ENCODE peak calls at places on chromosomes 6 and 20, in four cellular contexts. Q, T, K and A are unnamed samples.
A peak's percentile ranks its signal among the peaks of the same experiment; 100 is the strongest.

GRCh38 chr6:25942561-25943147 is 12.2 kb upstream of the SLC17A2 start:
- DNase-seq in K (peak; percentile 49), T (no peak), Q (no peak), A (no peak)

GRCh38 chr6:87808005-87808757 is 106.1 kb upstream of the AKIRIN2 start:
- DNase-seq in K (no peak), Q (no peak), T (no peak), A (no peak)

GRCh38 chr6:129264480-129265045 is 381.6 kb downstream of the LAMA2 start:
- DNase-seq in Q (no peak), K (no peak), T (no peak), A (no peak)

GRCh38 chr20:49969946-49970345 is 12.8 kb upstream of the SNAI1 start:
- DNase-seq in T (no peak), K (peak; percentile 55), Q (no peak), A (peak; percentile 31)

GRCh38 chr6:52725530-52726192 is 37.6 kb downstream of the GSTA2 start:
- DNase-seq in T (no peak), Q (no peak), K (no peak), A (no peak)

GRCh38 chr6:100269189-100269588 is 195.5 kb downstream of the SIM1 start:
- DNase-seq in K (no peak), T (no peak), Q (no peak), A (no peak)

GRCh38 chr20:36885355-36885754 is 9.4 kb downstream of the TLDC2 start:
- DNase-seq in K (peak; percentile 60), T (no peak), Q (no peak), A (no peak)

GRCh38 chr6:161954077-161954476 is 680.2 kb upstream of the AGPAT4 start:
- DNase-seq in T (no peak), Q (no peak), K (no peak), A (no peak)

GRCh38 chr6:139888691-139889122 is 514.3 kb upstream of the CITED2 start:
- DNase-seq in Q (no peak), T (no peak), K (peak; percentile 97), A (peak; percentile 78)

GRCh38 chr6:50708664-50709365 is 4.5 kb upstream of the TFAP2D start:
- DNase-seq in T (no peak), K (no peak), Q (no peak), A (no peak)

GRCh38 chr20:4012631-4013030 is 2.7 kb downstream of the RNF24 start:
- DNase-seq in Q (no peak), K (no peak), T (no peak), A (no peak)

GRCh38 chr20:32574296-32575226 is 10.6 kb downstream of the NOL4L start:
- DNase-seq in Q (no peak), T (no peak), K (peak; percentile 83), A (no peak)

GRCh38 chr6:89313006-89313405 is 2.1 kb downstream of the GABRR2 start:
- DNase-seq in K (no peak), T (no peak), Q (no peak), A (no peak)

GRCh38 chr6:129849456-129849855 is 11.7 kb downstream of the TMEM244 start:
- DNase-seq in Q (no peak), K (peak; percentile 12), T (no peak), A (no peak)

GRCh38 chr6:65933390-65933789 is 226.4 kb upstream of the EYS start:
- DNase-seq in T (no peak), Q (no peak), K (no peak), A (no peak)

GRCh38 chr20:34472246-34472925 is 43.8 kb upstream of the DYNLRB1 start:
- DNase-seq in T (no peak), K (peak; percentile 38), Q (no peak), A (no peak)

GRCh38 chr20:56439784-56440291 is 27.8 kb downstream of the CASS4 start:
- DNase-seq in T (no peak), K (peak; percentile 30), Q (peak; percentile 56), A (no peak)

DNA sequence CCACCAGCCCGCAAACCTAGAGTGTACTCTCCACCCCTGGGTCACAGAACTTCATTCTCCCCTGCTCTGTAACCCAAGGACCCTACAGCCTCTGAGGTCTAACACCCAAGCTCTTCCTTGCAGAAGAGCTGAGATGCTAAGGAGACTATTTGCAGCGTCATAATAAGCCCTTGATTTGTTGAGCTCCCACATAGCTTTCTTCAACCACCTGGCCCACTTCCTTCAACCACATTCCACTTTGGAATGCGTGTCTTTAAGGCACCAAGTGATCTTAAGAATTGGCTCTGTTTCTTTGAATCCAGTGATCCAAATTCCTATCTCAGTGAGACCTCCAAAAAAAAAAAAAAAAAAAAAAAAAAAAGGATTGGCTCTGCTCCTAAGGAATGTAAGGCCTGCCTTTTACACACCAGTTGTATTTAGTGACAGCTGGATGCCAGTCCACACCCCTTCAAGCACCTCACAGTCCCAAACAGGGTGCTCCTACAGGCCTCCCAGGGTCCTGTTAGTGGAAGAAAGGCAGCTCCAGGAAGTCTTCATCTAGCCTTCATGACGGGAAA is 106.2 kb downstream of the UBE3D start:
- DNase-seq in Q (no peak), K (peak; percentile 92), T (no peak), A (no peak)
- H3K27ac ChIP-seq in Q (peak overlapping the region; percentile 1), K (peak overlapping the region; percentile 86), T (no peak overlapping the region), A (no peak overlapping the region)

GRCh38 chr6:119426619-119427018 is 77.1 kb upstream of the MAN1A1 start:
- DNase-seq in K (no peak), T (no peak), Q (no peak), A (peak; percentile 47)

GRCh38 chr6:119423996-119424395 is 74.4 kb upstream of the MAN1A1 start:
- DNase-seq in T (no peak), K (no peak), Q (no peak), A (no peak)

GRCh38 chr6:119431799-119432198 is 82.2 kb upstream of the MAN1A1 start:
- DNase-seq in T (no peak), Q (no peak), K (no peak), A (no peak)

GRCh38 chr6:119430820-119431219 is 81.3 kb upstream of the MAN1A1 start:
- DNase-seq in K (peak; percentile 71), T (no peak), Q (no peak), A (no peak)

GRCh38 chr6:119428647-119429046 is 79.1 kb upstream of the MAN1A1 start:
- DNase-seq in K (no peak), T (no peak), Q (no peak), A (no peak)
- H3K27ac ChIP-seq in K (no peak overlapping the region), T (no peak overlapping the region), Q (no peak overlapping the region), A (no peak overlapping the region)

GRCh38 chr6:43089874-43090556 is 13.9 kb downstream of the PTK7 start:
- DNase-seq in K (peak; percentile 67), Q (peak; percentile 69), T (peak; percentile 60), A (no peak)

GRCh38 chr6:43090557-43090952 is 14.4 kb downstream of the PTK7 start:
- DNase-seq in T (no peak), Q (no peak), K (peak; percentile 63), A (no peak)

GRCh38 chr6:43089467-43089866 is 13.4 kb downstream of the PTK7 start:
- DNase-seq in K (peak; percentile 76), T (no peak), Q (no peak), A (no peak)

GRCh38 chr6:43091020-43091419 is 14.9 kb downstream of the PTK7 start:
- DNase-seq in K (no peak), T (no peak), Q (no peak), A (no peak)

GRCh38 chr6:43088654-43089056 is 12.5 kb downstream of the PTK7 start:
- DNase-seq in Q (no peak), K (peak; percentile 80), T (no peak), A (no peak)
- H3K27ac ChIP-seq in Q (peak overlapping the region; percentile 86), K (peak overlapping the region; percentile 26), T (peak overlapping the region; percentile 67), A (no peak overlapping the region)

DNA sequence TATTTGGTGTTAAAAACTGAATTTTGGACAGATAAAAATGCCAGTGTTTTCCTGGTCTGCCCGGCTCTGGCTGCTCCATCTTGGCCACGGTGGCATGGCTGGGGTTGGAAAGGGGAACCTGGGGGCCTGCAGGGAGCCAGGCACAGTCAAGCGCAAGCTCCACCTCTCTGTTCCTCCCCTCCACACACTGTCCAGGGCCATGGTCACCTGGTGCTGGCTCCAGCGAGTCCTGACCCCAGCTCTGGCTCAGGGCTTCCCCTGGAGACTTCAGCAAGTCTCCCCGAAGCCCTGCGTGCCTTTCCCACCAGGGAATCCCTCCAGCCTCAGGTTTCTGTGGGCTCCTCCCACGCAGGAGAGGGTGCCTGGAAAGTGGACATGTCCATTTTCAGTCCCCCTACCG is 298.5 kb downstream of the QKI start:
- DNase-seq in K (no peak), Q (no peak), T (no peak), A (no peak)
- H3K27ac ChIP-seq in K (no peak overlapping the region), Q (peak overlapping the region; percentile 71), T (no peak overlapping the region), A (no peak overlapping the region)

DNA sequence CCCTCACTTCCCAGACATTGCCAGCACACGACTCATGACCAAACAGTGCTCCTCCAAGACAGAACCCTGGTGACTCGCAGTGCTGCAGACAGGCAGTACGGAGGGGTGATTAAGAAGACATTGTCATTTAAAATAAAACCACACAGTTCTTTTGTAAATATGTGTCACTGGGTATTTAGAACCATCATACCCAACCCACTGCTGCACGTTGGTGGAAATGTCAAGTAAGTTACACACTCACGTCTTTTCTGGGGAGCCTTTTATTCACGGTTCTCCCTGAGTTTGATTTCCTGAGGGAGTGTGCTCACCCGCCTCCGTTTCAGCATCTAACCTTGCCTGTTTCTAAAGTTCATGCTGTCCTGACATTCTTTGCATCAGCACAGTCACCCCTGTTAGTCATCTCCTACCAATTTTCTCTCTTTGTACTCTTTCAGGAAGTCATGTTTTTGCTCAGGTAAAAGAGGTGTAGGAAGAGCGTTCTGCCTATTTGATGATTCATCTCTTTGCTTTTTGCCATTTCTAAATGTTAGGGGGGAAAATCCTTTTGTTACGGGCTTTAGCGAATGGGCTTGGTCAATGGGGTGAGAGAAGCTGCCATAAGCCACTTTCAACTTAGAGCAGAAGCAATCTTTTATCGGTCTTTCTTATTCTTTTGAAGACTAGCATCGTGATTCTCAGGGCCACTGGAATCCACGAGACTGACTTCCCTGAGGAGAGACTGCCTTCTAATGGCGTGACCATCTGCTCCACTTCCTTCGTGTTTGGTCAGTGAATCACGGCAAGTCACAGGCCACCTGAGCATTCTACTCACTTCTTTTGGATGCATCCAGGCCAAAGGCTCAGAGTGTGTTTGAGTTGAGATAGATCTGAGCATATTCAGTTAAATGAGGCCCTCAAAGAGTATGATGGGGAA is 512.8 kb upstream of the JARID2 start:
- DNase-seq in T (no peak), Q (no peak), K (peak; percentile 88), A (no peak)
- H3K27ac ChIP-seq in T (peak overlapping the region; percentile 51), Q (no peak overlapping the region), K (no peak overlapping the region), A (no peak overlapping the region)

DNA sequence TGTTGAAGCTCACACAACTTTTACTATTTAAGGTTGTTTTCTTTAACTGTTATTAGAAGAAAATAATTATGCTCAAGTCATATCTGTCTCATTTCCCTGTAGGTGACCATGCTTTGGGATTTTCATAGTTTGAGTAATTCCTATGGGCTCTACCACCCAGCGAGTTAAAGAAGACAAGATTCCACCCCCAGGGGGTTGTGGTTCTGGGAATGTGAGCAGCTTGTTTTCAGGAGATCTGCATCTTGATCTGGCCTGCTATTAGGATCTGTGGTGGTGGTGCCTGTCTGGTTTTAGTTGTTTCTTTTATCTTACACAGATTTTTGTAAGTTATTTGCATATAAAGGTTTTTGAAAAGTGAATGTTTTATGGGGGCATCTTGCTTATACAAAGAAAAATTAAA is 20.2 kb upstream of the REV3L start:
- DNase-seq in Q (no peak), K (peak; percentile 86), T (no peak), A (no peak)
- H3K27ac ChIP-seq in Q (no peak overlapping the region), K (no peak overlapping the region), T (no peak overlapping the region), A (no peak overlapping the region)